ENCODE peak calls at places on chromosomes 4 and X, in ten cellular contexts. O, V, N, B, F, R, E, C, Z and W are unnamed samples. For H3K4me1, the result is how much of the 10 kb centered on the place peaks cover.

GRCh38 chrX:132671229-132671641 is 182.4 kb upstream of the MBNL3 start:
- DNase-seq in R (no peak), Z (peak), F (no peak), C (peak), N (no peak), E (no peak), O (no peak), B (no peak), V (no peak), W (no peak)

GRCh38 chr4:15963568-15963967 is 593 bp upstream of the FGFBP2 start:
- DNase-seq in Z (no peak), N (no peak), F (no peak), C (no peak), B (no peak), E (no peak), V (peak), O (no peak), R (no peak), W (no peak)

GRCh38 chr4:84606645-84607044 is 23.7 kb downstream of the CDS1 start:
- DNase-seq in E (no peak), C (no peak), N (no peak), Z (no peak), B (no peak), V (no peak), F (no peak), O (no peak), R (no peak), W (no peak)

GRCh38 chrX:7270018-7270417 is 122.1 kb upstream of the PUDP start:
- DNase-seq in Z (no peak), E (no peak), R (no peak), V (no peak), O (no peak), F (no peak), C (peak), N (no peak), B (no peak), W (no peak)

GRCh38 chrX:152343306-152343705 is 107.8 kb downstream of the GABRA3 start:
- DNase-seq in B (no peak), F (no peak), N (no peak), Z (peak), C (no peak), E (no peak), R (no peak), V (no peak), O (no peak), W (no peak)

GRCh38 chrX:39857780-39858179 is 240.0 kb downstream of the BCOR start:
- DNase-seq in O (no peak), C (no peak), R (no peak), N (no peak), F (no peak), E (no peak), V (no peak), Z (no peak), B (no peak), W (no peak)

GRCh38 chr4:86432552-86433134 is 72.8 kb upstream of the MAPK10 start:
- DNase-seq in N (no peak), F (no peak), O (no peak), R (no peak), C (no peak), V (no peak), Z (no peak), B (no peak), E (no peak), W (no peak)

GRCh38 chrX:135010921-135011320 is 11.4 kb downstream of the RTL8B start:
- DNase-seq in C (no peak), E (no peak), F (no peak), B (no peak), N (no peak), V (no peak), O (no peak), R (no peak), Z (peak), W (no peak)

GRCh38 chr4:90443231-90443630 is 316.0 kb downstream of the CCSER1 start:
- DNase-seq in R (no peak), C (no peak), Z (no peak), F (no peak), B (no peak), E (no peak), N (no peak), O (no peak), V (no peak), W (no peak)

GRCh38 chr4:159871141-159871540 is 768.3 kb downstream of the RAPGEF2 start:
- DNase-seq in E (no peak), N (no peak), Z (no peak), C (no peak), B (no peak), F (no peak), O (no peak), V (no peak), R (no peak), W (no peak)

GRCh38 chrX:48490661-48491060 is 14.7 kb downstream of the FTSJ1 start:
- DNase-seq in B (no peak), C (no peak), V (no peak), N (no peak), O (no peak), R (no peak), Z (no peak), F (peak), E (no peak), W (no peak)

GRCh38 chrX:106791495-106791894 is 11.0 kb upstream of the TBC1D8B start:
- DNase-seq in Z (no peak), N (no peak), B (no peak), R (no peak), V (no peak), O (no peak), E (no peak), F (no peak), C (peak), W (no peak)

GRCh38 chr4:170091069-170091696 is 1.4 kb upstream of the AADAT start:
- DNase-seq in F (peak), O (no peak), C (no peak), V (peak), B (no peak), E (no peak), Z (peak), N (peak), R (no peak), W (no peak)

GRCh38 chr4:101954975-101955678 is 164.6 kb downstream of the BANK1 start:
- DNase-seq in O (no peak), B (no peak), N (no peak), C (no peak), Z (no peak), F (no peak), E (no peak), R (no peak), V (no peak), W (no peak)

GRCh38 chrX:7316887-7317286 is 168.9 kb upstream of the PUDP start:
- DNase-seq in E (no peak), Z (no peak), B (no peak), N (no peak), C (peak), O (no peak), R (no peak), V (no peak), F (no peak), W (no peak)

DNA sequence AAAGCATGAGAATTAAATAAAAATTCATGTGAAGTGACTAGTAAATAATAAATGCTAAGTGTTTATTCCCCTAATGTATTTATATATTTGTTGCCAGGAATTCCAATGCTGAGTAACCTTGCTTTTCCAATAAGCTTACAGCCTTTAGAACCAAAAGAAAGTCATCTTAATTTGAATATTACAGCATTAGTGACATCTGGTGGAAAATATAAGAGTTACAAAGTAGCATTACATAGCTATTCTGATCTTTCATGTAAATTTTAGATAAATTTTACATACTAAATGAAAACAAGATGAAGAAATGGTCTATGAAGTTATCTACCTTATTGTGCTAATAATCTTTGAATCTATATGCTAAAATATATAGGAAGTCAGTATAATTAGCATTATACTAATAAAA is 10.4 kb downstream of the MAD2L1 start:
- DNase-seq in O (no peak), B (no peak), N (no peak), R (no peak), C (peak), Z (no peak), V (no peak), F (no peak), E (no peak), W (no peak)
- TF ChIP-seq CTCF in O (no peak), B (no peak), N (peak), R (no peak), C (peak), Z (peak), V (no peak), F (no peak), E (no peak), W (no peak)

GRCh38 chr4:110087116-110087708 is 111.2 kb downstream of the ELOVL6 start:
- DNase-seq in Z (no peak), O (no peak), E (no peak), N (no peak), R (no peak), F (no peak), V (no peak), B (no peak), C (peak), W (no peak)
- H3K4me1 ChIP-seq in Z (under half), O (under half), E (under half), N (under half), R (under half), F (under half), V (under half), B (under half), C (under half), W (under half)

GRCh38 chr4:130044788-130045531 is 949.0 kb downstream of the C4orf33 start:
- DNase-seq in B (no peak), O (no peak), N (no peak), V (no peak), Z (no peak), C (no peak), F (no peak), R (no peak), E (no peak), W (no peak)
- TF ChIP-seq CTCF in B (no peak), O (no peak), N (no peak), V (no peak), Z (no peak), C (no peak), F (no peak), R (no peak), E (no peak), W (no peak)

GRCh38 chr4:153533387-153533786 is 67.2 kb downstream of the TMEM131L start:
- DNase-seq in R (no peak), C (no peak), B (no peak), V (no peak), E (no peak), O (no peak), N (no peak), F (no peak), Z (no peak), W (no peak)

GRCh38 chr4:153535735-153536494 is 69.8 kb downstream of the TMEM131L start:
- DNase-seq in B (no peak), E (no peak), C (peak), R (no peak), Z (peak), F (no peak), V (no peak), N (no peak), O (no peak), W (no peak)

GRCh38 chr4:153532636-153533035 is 66.5 kb downstream of the TMEM131L start:
- DNase-seq in B (no peak), E (no peak), C (no peak), V (no peak), Z (no peak), N (no peak), R (no peak), F (no peak), O (no peak), W (no peak)

GRCh38 chr4:153537493-153537960 is 71.4 kb downstream of the TMEM131L start:
- DNase-seq in C (no peak), Z (no peak), N (no peak), F (no peak), O (no peak), B (no peak), E (no peak), V (no peak), R (no peak), W (no peak)

GRCh38 chr4:153534792-153535629 is 68.9 kb downstream of the TMEM131L start:
- DNase-seq in V (no peak), O (no peak), Z (no peak), E (no peak), R (no peak), C (no peak), N (no peak), F (no peak), B (no peak), W (no peak)
- H3K4me1 ChIP-seq in V (under half), O (under half), Z (half or more), E (under half), R (under half), C (under half), N (half or more), F (under half), B (under half), W (under half)

DNA sequence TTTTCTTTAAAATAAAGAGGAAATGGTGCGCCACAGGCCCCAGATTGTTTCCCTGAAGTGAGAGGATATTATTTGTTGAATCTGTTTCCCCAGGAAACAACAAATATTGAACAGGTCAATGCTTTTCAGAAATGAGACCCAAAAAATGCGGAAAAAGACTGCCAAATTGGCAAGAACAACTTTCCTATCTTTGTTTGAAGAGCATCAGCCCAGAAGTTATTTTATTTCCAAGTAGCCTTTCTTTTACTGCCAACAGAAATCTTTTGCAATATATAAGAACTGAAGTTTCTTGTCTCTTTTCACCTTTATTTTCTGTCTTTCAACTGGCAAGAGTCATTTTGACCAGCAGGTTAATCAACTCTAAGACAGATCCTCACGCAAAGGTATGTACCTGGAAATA is at the start of gene SMR3A:
- DNase-seq in F (no peak), Z (no peak), B (no peak), E (no peak), V (no peak), N (no peak), R (no peak), O (no peak), C (no peak), W (no peak)
- TF ChIP-seq CTCF in F (no peak), Z (no peak), B (no peak), E (no peak), V (no peak), N (no peak), R (no peak), O (no peak), C (no peak), W (no peak)

GRCh38 chrX:123704781-123705180 is 28.1 kb downstream of the THOC2 start:
- DNase-seq in F (no peak), Z (no peak), N (no peak), R (no peak), E (no peak), O (no peak), B (no peak), V (no peak), C (no peak), W (no peak)
- H3K4me1 ChIP-seq in F (under half), Z (under half), N (under half), R (under half), E (under half), O (under half), B (under half), V (under half), C (under half), W (under half)